ENCODE peak calls at places on chromosomes 16 and 17, in seven cellular contexts. One of them, this sample, is unnamed.
A peak's percentile ranks its signal among the peaks of the same experiment; 100 is the strongest.

GRCh38 chr16:17829826-17830225 is 359.1 kb upstream of the XYLT1 start:
- DNase-seq in T-helper 2 cell: no peak
- DNase-seq in KBM-7: no peak
- DNase-seq in activated T-helper 9 cell treated with anti-CD3 and anti-CD28 coated beads, Interleukin-2, amount 50 U/mL, for 16 hours: no peak
- DNase-seq in PC-3: no peak
- DNase-seq in heart left ventricle: no peak
- DNase-seq in uterus: no peak
- DNase-seq in this sample: no peak

GRCh38 chr17:57484081-57484666 is 227.9 kb downstream of the MSI2 start:
- DNase-seq in KBM-7: no peak
- DNase-seq in heart left ventricle: no peak
- DNase-seq in uterus: no peak
- DNase-seq in activated T-helper 9 cell treated with anti-CD3 and anti-CD28 coated beads, Interleukin-2, amount 50 U/mL, for 16 hours: no peak
- DNase-seq in T-helper 2 cell: no peak
- DNase-seq in PC-3: no peak
- DNase-seq in this sample: no peak

GRCh38 chr17:7107012-7107754 is 7.4 kb downstream of the ASGR2 start:
- DNase-seq in KBM-7: no peak
- DNase-seq in activated T-helper 9 cell treated with anti-CD3 and anti-CD28 coated beads, Interleukin-2, amount 50 U/mL, for 16 hours: no peak
- DNase-seq in heart left ventricle: no peak
- DNase-seq in uterus: no peak
- DNase-seq in T-helper 2 cell: no peak
- DNase-seq in PC-3: no peak
- DNase-seq in this sample: peak; percentile 5

GRCh38 chr17:56826611-56827414 is 6.9 kb downstream of the C17orf67 start:
- DNase-seq in uterus: no peak
- DNase-seq in KBM-7: no peak
- DNase-seq in activated T-helper 9 cell treated with anti-CD3 and anti-CD28 coated beads, Interleukin-2, amount 50 U/mL, for 16 hours: no peak
- DNase-seq in PC-3: no peak
- DNase-seq in T-helper 2 cell: no peak
- DNase-seq in heart left ventricle: no peak
- DNase-seq in this sample: no peak

GRCh38 chr16:11056090-11056988 is 112.0 kb downstream of the CLEC16A start:
- DNase-seq in PC-3: no peak
- DNase-seq in KBM-7: no peak
- DNase-seq in activated T-helper 9 cell treated with anti-CD3 and anti-CD28 coated beads, Interleukin-2, amount 50 U/mL, for 16 hours: no peak
- DNase-seq in heart left ventricle: no peak
- DNase-seq in uterus: no peak
- DNase-seq in T-helper 2 cell: no peak
- DNase-seq in this sample: no peak

GRCh38 chr16:67598527-67598926 is 36.2 kb downstream of the CTCF start:
- DNase-seq in KBM-7: no peak
- DNase-seq in activated T-helper 9 cell treated with anti-CD3 and anti-CD28 coated beads, Interleukin-2, amount 50 U/mL, for 16 hours: no peak
- DNase-seq in heart left ventricle: no peak
- DNase-seq in PC-3: no peak
- DNase-seq in T-helper 2 cell: no peak
- DNase-seq in uterus: no peak
- DNase-seq in this sample: no peak

GRCh38 chr17:16398270-16399267 is 16.8 kb upstream of the TRPV2 start:
- DNase-seq in uterus: no peak
- DNase-seq in heart left ventricle: no peak
- DNase-seq in activated T-helper 9 cell treated with anti-CD3 and anti-CD28 coated beads, Interleukin-2, amount 50 U/mL, for 16 hours: no peak
- DNase-seq in T-helper 2 cell: no peak
- DNase-seq in KBM-7: peak; percentile 43
- DNase-seq in PC-3: peak; percentile 75
- DNase-seq in this sample: no peak

GRCh38 chr16:49986351-49987124 is 38.5 kb upstream of the CNEP1R1 start:
- DNase-seq in T-helper 2 cell: no peak
- DNase-seq in activated T-helper 9 cell treated with anti-CD3 and anti-CD28 coated beads, Interleukin-2, amount 50 U/mL, for 16 hours: no peak
- DNase-seq in PC-3: peak; percentile 3
- DNase-seq in uterus: no peak
- DNase-seq in KBM-7: no peak
- DNase-seq in heart left ventricle: no peak
- DNase-seq in this sample: peak; percentile 45

GRCh38 chr16:70687172-70687531 is 1.3 kb upstream of the MTSS2 start:
- DNase-seq in PC-3: no peak
- DNase-seq in T-helper 2 cell: no peak
- DNase-seq in activated T-helper 9 cell treated with anti-CD3 and anti-CD28 coated beads, Interleukin-2, amount 50 U/mL, for 16 hours: no peak
- DNase-seq in uterus: no peak
- DNase-seq in KBM-7: no peak
- DNase-seq in heart left ventricle: no peak
- DNase-seq in this sample: no peak

GRCh38 chr17:74861554-74862107 is 1.9 kb upstream of the GRIN2C start:
- DNase-seq in uterus: no peak
- DNase-seq in PC-3: no peak
- DNase-seq in heart left ventricle: no peak
- DNase-seq in activated T-helper 9 cell treated with anti-CD3 and anti-CD28 coated beads, Interleukin-2, amount 50 U/mL, for 16 hours: no peak
- DNase-seq in T-helper 2 cell: no peak
- DNase-seq in KBM-7: no peak
- DNase-seq in this sample: no peak

GRCh38 chr17:74744349-74744713 is 4.1 kb upstream of the NHERF1 start:
- DNase-seq in PC-3: no peak
- DNase-seq in heart left ventricle: no peak
- DNase-seq in activated T-helper 9 cell treated with anti-CD3 and anti-CD28 coated beads, Interleukin-2, amount 50 U/mL, for 16 hours: no peak
- DNase-seq in uterus: no peak
- DNase-seq in KBM-7: no peak
- DNase-seq in T-helper 2 cell: no peak
- DNase-seq in this sample: no peak

GRCh38 chr17:36504156-36504545 is 17.7 kb downstream of the ZNHIT3 start:
- DNase-seq in activated T-helper 9 cell treated with anti-CD3 and anti-CD28 coated beads, Interleukin-2, amount 50 U/mL, for 16 hours: no peak
- DNase-seq in heart left ventricle: no peak
- DNase-seq in PC-3: no peak
- DNase-seq in T-helper 2 cell: no peak
- DNase-seq in KBM-7: no peak
- DNase-seq in uterus: no peak
- DNase-seq in this sample: no peak

GRCh38 chr17:49965522-49965905 is 3.5 kb upstream of the DLX4 start:
- DNase-seq in KBM-7: peak; percentile 56
- DNase-seq in PC-3: no peak
- DNase-seq in heart left ventricle: no peak
- DNase-seq in uterus: no peak
- DNase-seq in T-helper 2 cell: no peak
- DNase-seq in activated T-helper 9 cell treated with anti-CD3 and anti-CD28 coated beads, Interleukin-2, amount 50 U/mL, for 16 hours: no peak
- DNase-seq in this sample: no peak

GRCh38 chr16:67927131-67927941 is 4.3 kb downstream of the CTRL start:
- DNase-seq in T-helper 2 cell: no peak
- DNase-seq in KBM-7: no peak
- DNase-seq in activated T-helper 9 cell treated with anti-CD3 and anti-CD28 coated beads, Interleukin-2, amount 50 U/mL, for 16 hours: no peak
- DNase-seq in heart left ventricle: no peak
- DNase-seq in PC-3: no peak
- DNase-seq in uterus: no peak
- DNase-seq in this sample: peak; percentile 26

GRCh38 chr16:53081032-53081424 is 26.2 kb downstream of the CHD9 start:
- DNase-seq in activated T-helper 9 cell treated with anti-CD3 and anti-CD28 coated beads, Interleukin-2, amount 50 U/mL, for 16 hours: no peak
- DNase-seq in PC-3: no peak
- DNase-seq in T-helper 2 cell: no peak
- DNase-seq in KBM-7: no peak
- DNase-seq in heart left ventricle: no peak
- DNase-seq in uterus: no peak
- DNase-seq in this sample: no peak

GRCh38 chr17:49817993-49818392 is 29.5 kb downstream of the KAT7 start:
- DNase-seq in PC-3: no peak
- DNase-seq in activated T-helper 9 cell treated with anti-CD3 and anti-CD28 coated beads, Interleukin-2, amount 50 U/mL, for 16 hours: no peak
- DNase-seq in uterus: no peak
- DNase-seq in KBM-7: no peak
- DNase-seq in heart left ventricle: no peak
- DNase-seq in T-helper 2 cell: no peak
- DNase-seq in this sample: no peak

GRCh38 chr17:21376835-21377690 is 906 bp downstream of the KCNJ12 start:
- DNase-seq in KBM-7: peak; percentile 12
- DNase-seq in T-helper 2 cell: no peak
- DNase-seq in heart left ventricle: no peak
- DNase-seq in activated T-helper 9 cell treated with anti-CD3 and anti-CD28 coated beads, Interleukin-2, amount 50 U/mL, for 16 hours: no peak
- DNase-seq in PC-3: peak; percentile 43
- DNase-seq in uterus: no peak
- DNase-seq in this sample: no peak

GRCh38 chr16:27286446-27286845 is 17.9 kb upstream of the NSMCE1 start:
- DNase-seq in uterus: peak; percentile 31
- DNase-seq in PC-3: peak; percentile 85
- DNase-seq in T-helper 2 cell: no peak
- DNase-seq in KBM-7: peak; percentile 29
- DNase-seq in activated T-helper 9 cell treated with anti-CD3 and anti-CD28 coated beads, Interleukin-2, amount 50 U/mL, for 16 hours: no peak
- DNase-seq in heart left ventricle: peak; percentile 57
- DNase-seq in this sample: no peak

GRCh38 chr16:52446076-52446475 is 100.9 kb downstream of the TOX3 start:
- DNase-seq in uterus: no peak
- DNase-seq in heart left ventricle: no peak
- DNase-seq in T-helper 2 cell: no peak
- DNase-seq in KBM-7: no peak
- DNase-seq in activated T-helper 9 cell treated with anti-CD3 and anti-CD28 coated beads, Interleukin-2, amount 50 U/mL, for 16 hours: no peak
- DNase-seq in PC-3: no peak
- DNase-seq in this sample: no peak

GRCh38 chr16:84514874-84515835 is 10.7 kb upstream of the MEAK7 start:
- DNase-seq in uterus: no peak
- DNase-seq in KBM-7: peak; percentile 43
- DNase-seq in heart left ventricle: no peak
- DNase-seq in T-helper 2 cell: peak; percentile 54
- DNase-seq in activated T-helper 9 cell treated with anti-CD3 and anti-CD28 coated beads, Interleukin-2, amount 50 U/mL, for 16 hours: peak; percentile 57
- DNase-seq in PC-3: no peak
- DNase-seq in this sample: peak; percentile 21

GRCh38 chr17:50558955-50559614 is 1.4 kb upstream of the CACNA1G start:
- DNase-seq in heart left ventricle: no peak
- DNase-seq in activated T-helper 9 cell treated with anti-CD3 and anti-CD28 coated beads, Interleukin-2, amount 50 U/mL, for 16 hours: no peak
- DNase-seq in PC-3: no peak
- DNase-seq in T-helper 2 cell: no peak
- DNase-seq in KBM-7: no peak
- DNase-seq in uterus: no peak
- DNase-seq in this sample: no peak

GRCh38 chr16:83200005-83200779 is 573.4 kb downstream of the CDH13 start:
- DNase-seq in heart left ventricle: peak; percentile 29
- DNase-seq in PC-3: peak; percentile 19
- DNase-seq in KBM-7: no peak
- DNase-seq in uterus: no peak
- DNase-seq in activated T-helper 9 cell treated with anti-CD3 and anti-CD28 coated beads, Interleukin-2, amount 50 U/mL, for 16 hours: no peak
- DNase-seq in T-helper 2 cell: no peak
- DNase-seq in this sample: peak; percentile 39

GRCh38 chr16:75026892-75027391 is 28.1 kb downstream of the ZNRF1 start:
- DNase-seq in heart left ventricle: no peak
- DNase-seq in KBM-7: no peak
- DNase-seq in PC-3: no peak
- DNase-seq in T-helper 2 cell: no peak
- DNase-seq in uterus: no peak
- DNase-seq in activated T-helper 9 cell treated with anti-CD3 and anti-CD28 coated beads, Interleukin-2, amount 50 U/mL, for 16 hours: no peak
- DNase-seq in this sample: no peak

GRCh38 chr17:55237268-55237667 is 27.5 kb upstream of the HLF start:
- DNase-seq in uterus: no peak
- DNase-seq in heart left ventricle: no peak
- DNase-seq in activated T-helper 9 cell treated with anti-CD3 and anti-CD28 coated beads, Interleukin-2, amount 50 U/mL, for 16 hours: no peak
- DNase-seq in T-helper 2 cell: no peak
- DNase-seq in PC-3: no peak
- DNase-seq in KBM-7: no peak
- DNase-seq in this sample: no peak

GRCh38 chr16:4180511-4180910 is 61.4 kb downstream of the SRL start:
- DNase-seq in PC-3: no peak
- DNase-seq in KBM-7: peak; percentile 48
- DNase-seq in T-helper 2 cell: no peak
- DNase-seq in activated T-helper 9 cell treated with anti-CD3 and anti-CD28 coated beads, Interleukin-2, amount 50 U/mL, for 16 hours: no peak
- DNase-seq in uterus: no peak
- DNase-seq in heart left ventricle: no peak
- DNase-seq in this sample: no peak

GRCh38 chr16:72908362-72908838 is 139.5 kb downstream of the ZFHX3 start:
- DNase-seq in uterus: no peak
- DNase-seq in activated T-helper 9 cell treated with anti-CD3 and anti-CD28 coated beads, Interleukin-2, amount 50 U/mL, for 16 hours: no peak
- DNase-seq in PC-3: peak; percentile 53
- DNase-seq in heart left ventricle: no peak
- DNase-seq in T-helper 2 cell: no peak
- DNase-seq in KBM-7: peak; percentile 85
- DNase-seq in this sample: no peak

GRCh38 chr17:79220201-79220714 is 145.6 kb downstream of the ENGASE start:
- DNase-seq in PC-3: no peak
- DNase-seq in heart left ventricle: no peak
- DNase-seq in T-helper 2 cell: no peak
- DNase-seq in uterus: no peak
- DNase-seq in activated T-helper 9 cell treated with anti-CD3 and anti-CD28 coated beads, Interleukin-2, amount 50 U/mL, for 16 hours: no peak
- DNase-seq in KBM-7: no peak
- DNase-seq in this sample: no peak

GRCh38 chr16:65392831-65393565 is 271.1 kb upstream of the CDH11 start:
- DNase-seq in T-helper 2 cell: no peak
- DNase-seq in KBM-7: no peak
- DNase-seq in PC-3: peak; percentile 90
- DNase-seq in heart left ventricle: no peak
- DNase-seq in activated T-helper 9 cell treated with anti-CD3 and anti-CD28 coated beads, Interleukin-2, amount 50 U/mL, for 16 hours: no peak
- DNase-seq in uterus: no peak
- DNase-seq in this sample: no peak

GRCh38 chr17:77681820-77682219 is 276.7 kb upstream of the TNRC6C start:
- DNase-seq in PC-3: peak; percentile 6
- DNase-seq in KBM-7: no peak
- DNase-seq in heart left ventricle: peak; percentile 78
- DNase-seq in activated T-helper 9 cell treated with anti-CD3 and anti-CD28 coated beads, Interleukin-2, amount 50 U/mL, for 16 hours: no peak
- DNase-seq in uterus: peak; percentile 46
- DNase-seq in T-helper 2 cell: no peak
- DNase-seq in this sample: peak; percentile 86

GRCh38 chr17:65290041-65290440 is 152.9 kb downstream of the RGS9 start:
- DNase-seq in uterus: no peak
- DNase-seq in PC-3: no peak
- DNase-seq in activated T-helper 9 cell treated with anti-CD3 and anti-CD28 coated beads, Interleukin-2, amount 50 U/mL, for 16 hours: no peak
- DNase-seq in heart left ventricle: no peak
- DNase-seq in T-helper 2 cell: no peak
- DNase-seq in KBM-7: no peak
- DNase-seq in this sample: no peak

GRCh38 chr17:40598928-40599627 is 33.8 kb upstream of the CCR7 start:
- DNase-seq in KBM-7: peak; percentile 15
- DNase-seq in T-helper 2 cell: peak; percentile 52
- DNase-seq in heart left ventricle: no peak
- DNase-seq in PC-3: no peak
- DNase-seq in activated T-helper 9 cell treated with anti-CD3 and anti-CD28 coated beads, Interleukin-2, amount 50 U/mL, for 16 hours: peak; percentile 58
- DNase-seq in uterus: peak; percentile 58
- DNase-seq in this sample: no peak

GRCh38 chr16:23556881-23557778 is at the start of the genes EARS2 and UBFD1:
- DNase-seq in KBM-7: peak; percentile 100
- DNase-seq in heart left ventricle: peak; percentile 99
- DNase-seq in PC-3: peak; percentile 96
- DNase-seq in T-helper 2 cell: peak; percentile 98
- DNase-seq in activated T-helper 9 cell treated with anti-CD3 and anti-CD28 coated beads, Interleukin-2, amount 50 U/mL, for 16 hours: peak; percentile 96
- DNase-seq in uterus: peak; percentile 96
- DNase-seq in this sample: peak; percentile 98

GRCh38 chr16:3951861-3952332 is 71.4 kb upstream of the CREBBP start:
- DNase-seq in heart left ventricle: no peak
- DNase-seq in activated T-helper 9 cell treated with anti-CD3 and anti-CD28 coated beads, Interleukin-2, amount 50 U/mL, for 16 hours: no peak
- DNase-seq in PC-3: no peak
- DNase-seq in uterus: no peak
- DNase-seq in T-helper 2 cell: no peak
- DNase-seq in KBM-7: no peak
- DNase-seq in this sample: peak; percentile 16

GRCh38 chr17:6374271-6374691 is 60.6 kb downstream of the AIPL1 start:
- DNase-seq in uterus: no peak
- DNase-seq in T-helper 2 cell: no peak
- DNase-seq in heart left ventricle: no peak
- DNase-seq in activated T-helper 9 cell treated with anti-CD3 and anti-CD28 coated beads, Interleukin-2, amount 50 U/mL, for 16 hours: no peak
- DNase-seq in PC-3: peak; percentile 84
- DNase-seq in KBM-7: no peak
- DNase-seq in this sample: no peak